ENCODE peak calls at places on chromosomes 16 and 17, in seven cellular contexts. W is fibroblast of the conjunctiva, Y is GDM1, O is kidney glomerular epithelial cell, N is EH, C is HEK293T, P is prostate gland. A is an unnamed sample.

GRCh38 chr17:35847006-35847405 is 21.7 kb downstream of the HEATR9 start:
- DNase-seq in W (no peak), Y (no peak), O (no peak), N (no peak), C (no peak), P (no peak), A (no peak)

GRCh38 chr17:75417054-75417453 is 11.6 kb upstream of the GRB2 start:
- DNase-seq in W (no peak), Y (no peak), O (no peak), N (no peak), C (no peak), P (no peak), A (no peak)

GRCh38 chr17:8359769-8360168 is 16.7 kb downstream of the KRABD2 start:
- DNase-seq in W (peak; percentile 65), Y (no peak), O (peak; percentile 26), N (peak; percentile 84), C (no peak), P (no peak), A (no peak)

GRCh38 chr16:74291577-74292208 is 4.9 kb upstream of the PSMD7 start:
- DNase-seq in W (no peak), Y (no peak), O (no peak), N (peak; percentile 40), C (no peak), P (no peak), A (no peak)

GRCh38 chr17:77842148-77842905 is 116.2 kb upstream of the TNRC6C start:
- DNase-seq in W (no peak), Y (peak; percentile 27), O (peak; percentile 24), N (peak; percentile 62), C (no peak), P (no peak), A (no peak)

GRCh38 chr17:61464121-61464905 is 12.1 kb downstream of the TBX4 start:
- DNase-seq in W (no peak), Y (peak; percentile 1), O (no peak), N (no peak), C (no peak), P (no peak), A (no peak)

GRCh38 chr17:82275326-82275725 is 1.8 kb upstream of the CSNK1D start:
- DNase-seq in W (no peak), Y (no peak), O (no peak), N (no peak), C (no peak), P (no peak), A (no peak)

GRCh38 chr17:4771519-4772234 is at the start of gene TM4SF5:
- DNase-seq in W (no peak), Y (no peak), O (no peak), N (no peak), C (no peak), P (no peak), A (no peak)

GRCh38 chr16:69610356-69610755 is 44.6 kb downstream of the NFAT5 start:
- DNase-seq in W (no peak), Y (no peak), O (peak; percentile 20), N (peak; percentile 80), C (no peak), P (no peak), A (no peak)

GRCh38 chr16:56855201-56855600 is 9.8 kb upstream of the SLC12A3 start:
- DNase-seq in W (no peak), Y (no peak), O (no peak), N (no peak), C (no peak), P (no peak), A (no peak)

GRCh38 chr17:49968380-49969133 is 433 bp upstream of the DLX4 start:
- DNase-seq in W (peak; percentile 37), Y (peak; percentile 76), O (no peak), N (peak; percentile 71), C (peak; percentile 96), P (peak; percentile 22), A (peak; percentile 57)

GRCh38 chr17:64420143-64420670 is 28.7 kb upstream of the MILR1 start:
- DNase-seq in W (peak; percentile 83), Y (peak; percentile 45), O (peak; percentile 68), N (peak; percentile 85), C (peak; percentile 68), P (peak; percentile 46), A (no peak)

GRCh38 chr16:50293994-50294855 is 27.9 kb downstream of the ADCY7 start:
- DNase-seq in W (no peak), Y (no peak), O (no peak), N (no peak), C (no peak), P (no peak), A (no peak)

GRCh38 chr17:2468270-2468669 is 43.4 kb downstream of the METTL16 start:
- DNase-seq in W (peak; percentile 74), Y (no peak), O (no peak), N (peak; percentile 16), C (no peak), P (no peak), A (no peak)

GRCh38 chr16:72876221-72876620 is 171.7 kb downstream of the ZFHX3 start:
- DNase-seq in W (peak; percentile 47), Y (peak; percentile 78), O (no peak), N (peak; percentile 95), C (no peak), P (no peak), A (no peak)

GRCh38 chr17:18910881-18911280 is 41.1 kb upstream of the SLC5A10 start:
- DNase-seq in W (no peak), Y (no peak), O (no peak), N (peak; percentile 26), C (no peak), P (no peak), A (no peak)

GRCh38 chr16:89122322-89122831 is 28.7 kb downstream of the ACSF3 start:
- DNase-seq in W (no peak), Y (no peak), O (no peak), N (no peak), C (no peak), P (peak; percentile 46), A (peak; percentile 37)

GRCh38 chr16:66569131-66569530 is 2.9 kb downstream of the CMTM1 start:
- DNase-seq in W (no peak), Y (no peak), O (peak; percentile 29), N (peak; percentile 72), C (no peak), P (no peak), A (no peak)

GRCh38 chr17:16938496-16939270 is 33.2 kb downstream of the TNFRSF13B start:
- DNase-seq in W (no peak), Y (no peak), O (no peak), N (no peak), C (no peak), P (no peak), A (no peak)

GRCh38 chr17:64505320-64506200 is 529 bp downstream of the DDX5 start:
- DNase-seq in W (peak; percentile 81), Y (peak; percentile 75), O (peak; percentile 69), N (peak; percentile 92), C (peak; percentile 57), P (peak; percentile 91), A (peak; percentile 81)

GRCh38 chr17:53390575-53390974 is 432.2 kb upstream of the KIF2B start:
- DNase-seq in W (no peak), Y (no peak), O (no peak), N (no peak), C (no peak), P (no peak), A (no peak)

GRCh38 chr16:57007530-57007929 is 18.2 kb downstream of the NLRC5 start:
- DNase-seq in W (no peak), Y (no peak), O (no peak), N (no peak), C (no peak), P (no peak), A (no peak)

GRCh38 chr17:32355649-32356377 is 5.9 kb downstream of the ZNF207 start:
- DNase-seq in W (no peak), Y (no peak), O (peak; percentile 30), N (no peak), C (no peak), P (no peak), A (no peak)

A was measured in stimulated activated naive CD4-positive, alpha-beta T cell treated with Interleukin-2 at 50 U/mL for 16 hours.